ENCODE peak calls at places on chromosomes 11 and 22, in seven cellular contexts. B, Y, A, T, V, U and F are unnamed samples.

GRCh38 chr11:76700177-76701100 is 29.9 kb upstream of the LRRC32 start:
- DNase-seq in Y (no peak), A (no peak), T (no peak), V (no peak), B (peak; percentile 97), U (peak; percentile 72), F (no peak)

GRCh38 chr22:36933629-36934028 is 20.2 kb downstream of the CSF2RB start:
- DNase-seq in V (no peak), B (no peak), U (no peak), T (no peak), A (no peak), Y (no peak), F (no peak)

GRCh38 chr22:36687516-36687915 is 16.0 kb downstream of the CACNG2 start:
- DNase-seq in T (no peak), A (no peak), V (no peak), U (no peak), B (no peak), Y (no peak), F (no peak)

GRCh38 chr11:69971741-69972140 is 106.4 kb upstream of the ANO1 start:
- DNase-seq in A (no peak), B (no peak), U (no peak), Y (no peak), V (no peak), T (no peak), F (no peak)

GRCh38 chr11:75792997-75793800 is 21.8 kb upstream of the UVRAG start:
- DNase-seq in T (no peak), U (no peak), B (no peak), Y (no peak), A (no peak), V (no peak), F (no peak)

GRCh38 chr22:29470159-29470855 is 9.7 kb upstream of the NEFH start:
- DNase-seq in B (peak; percentile 31), T (peak; percentile 78), V (peak; percentile 87), A (peak; percentile 71), Y (peak; percentile 68), U (peak; percentile 76), F (peak; percentile 78)

GRCh38 chr11:1439341-1439740 is 47.2 kb downstream of the MOB2 start:
- DNase-seq in V (no peak), B (no peak), U (no peak), Y (no peak), T (no peak), A (no peak), F (no peak)

GRCh38 chr11:85137597-85137996 is 489.5 kb downstream of the DLG2 start:
- DNase-seq in Y (no peak), V (no peak), B (no peak), T (no peak), A (no peak), U (no peak), F (no peak)

GRCh38 chr22:20567371-20567847 is 60.0 kb downstream of the MED15 start:
- DNase-seq in V (no peak), B (peak; percentile 85), A (no peak), Y (no peak), U (peak; percentile 82), T (no peak), F (no peak)

GRCh38 chr11:73957654-73958361 is 7.0 kb downstream of the DNAJB13 start:
- DNase-seq in Y (no peak), V (no peak), U (no peak), B (no peak), A (no peak), T (no peak), F (no peak)

GRCh38 chr22:20015971-20016733 is 471 bp downstream of the ARVCF start:
- DNase-seq in A (peak; percentile 58), Y (no peak), V (peak; percentile 31), U (no peak), T (peak; percentile 70), B (peak; percentile 22), F (no peak)